ENCODE peak calls at places on chromosome 21, in ten cellular contexts. One of them, this sample, is unnamed.

GRCh38 chr21:29084372-29084771 is 10.9 kb upstream of the CCT8 start:
- DNase-seq in RPMI8226: no peak
- DNase-seq in HFFc6: peak; percentile 31
- DNase-seq in MM.1S: no peak
- DNase-seq in D341Med: no peak
- DNase-seq in activated naive CD4-positive, alpha-beta T cell: no peak
- DNase-seq in activated T-helper 1 cell treated with anti-CD3 and anti-CD28 coated beads, Interleukin-2, amount 50 U/mL, for 16 hours: no peak
- DNase-seq in pancreas: no peak
- DNase-seq in esophagus squamous epithelium: no peak
- DNase-seq in EL: peak; percentile 64
- DNase-seq in this sample: no peak

GRCh38 chr21:39885119-39885848 is 18.0 kb downstream of the PCP4 start:
- DNase-seq in HFFc6: no peak
- DNase-seq in pancreas: no peak
- DNase-seq in D341Med: no peak
- DNase-seq in activated naive CD4-positive, alpha-beta T cell: no peak
- DNase-seq in activated T-helper 1 cell treated with anti-CD3 and anti-CD28 coated beads, Interleukin-2, amount 50 U/mL, for 16 hours: no peak
- DNase-seq in EL: no peak
- DNase-seq in esophagus squamous epithelium: no peak
- DNase-seq in MM.1S: no peak
- DNase-seq in RPMI8226: no peak
- DNase-seq in this sample: no peak

GRCh38 chr21:31273278-31273677 is 70.8 kb downstream of the TIAM1 start:
- DNase-seq in activated T-helper 1 cell treated with anti-CD3 and anti-CD28 coated beads, Interleukin-2, amount 50 U/mL, for 16 hours: no peak
- DNase-seq in EL: no peak
- DNase-seq in MM.1S: no peak
- DNase-seq in esophagus squamous epithelium: no peak
- DNase-seq in activated naive CD4-positive, alpha-beta T cell: no peak
- DNase-seq in HFFc6: no peak
- DNase-seq in pancreas: no peak
- DNase-seq in RPMI8226: no peak
- DNase-seq in D341Med: no peak
- DNase-seq in this sample: no peak

GRCh38 chr21:19029816-19030215 is 626.2 kb upstream of the TMPRSS15 start:
- DNase-seq in RPMI8226: no peak
- DNase-seq in esophagus squamous epithelium: no peak
- DNase-seq in activated naive CD4-positive, alpha-beta T cell: no peak
- DNase-seq in D341Med: no peak
- DNase-seq in HFFc6: no peak
- DNase-seq in pancreas: no peak
- DNase-seq in EL: no peak
- DNase-seq in MM.1S: no peak
- DNase-seq in activated T-helper 1 cell treated with anti-CD3 and anti-CD28 coated beads, Interleukin-2, amount 50 U/mL, for 16 hours: no peak
- DNase-seq in this sample: peak; percentile 2

GRCh38 chr21:41928621-41929220 is 25.1 kb downstream of the C2CD2 start:
- DNase-seq in D341Med: no peak
- DNase-seq in activated T-helper 1 cell treated with anti-CD3 and anti-CD28 coated beads, Interleukin-2, amount 50 U/mL, for 16 hours: no peak
- DNase-seq in activated naive CD4-positive, alpha-beta T cell: no peak
- DNase-seq in pancreas: no peak
- DNase-seq in HFFc6: no peak
- DNase-seq in esophagus squamous epithelium: no peak
- DNase-seq in EL: no peak
- DNase-seq in MM.1S: peak; percentile 66
- DNase-seq in RPMI8226: peak; percentile 47
- DNase-seq in this sample: no peak

GRCh38 chr21:45108808-45109800 is 34.7 kb downstream of the ADARB1 start:
- DNase-seq in EL: no peak
- DNase-seq in RPMI8226: peak; percentile 50
- DNase-seq in activated T-helper 1 cell treated with anti-CD3 and anti-CD28 coated beads, Interleukin-2, amount 50 U/mL, for 16 hours: no peak
- DNase-seq in D341Med: no peak
- DNase-seq in MM.1S: peak; percentile 16
- DNase-seq in pancreas: no peak
- DNase-seq in activated naive CD4-positive, alpha-beta T cell: no peak
- DNase-seq in esophagus squamous epithelium: no peak
- DNase-seq in HFFc6: no peak
- DNase-seq in this sample: no peak

GRCh38 chr21:45276620-45277019 is 11.1 kb downstream of the POFUT2 start:
- DNase-seq in MM.1S: no peak
- DNase-seq in activated T-helper 1 cell treated with anti-CD3 and anti-CD28 coated beads, Interleukin-2, amount 50 U/mL, for 16 hours: no peak
- DNase-seq in activated naive CD4-positive, alpha-beta T cell: no peak
- DNase-seq in pancreas: no peak
- DNase-seq in EL: no peak
- DNase-seq in esophagus squamous epithelium: no peak
- DNase-seq in HFFc6: no peak
- DNase-seq in RPMI8226: no peak
- DNase-seq in D341Med: no peak
- DNase-seq in this sample: no peak

GRCh38 chr21:45894107-45894810 is 87.3 kb upstream of the COL6A1 start:
- DNase-seq in MM.1S: no peak
- DNase-seq in EL: peak; percentile 60
- DNase-seq in pancreas: no peak
- DNase-seq in esophagus squamous epithelium: no peak
- DNase-seq in D341Med: no peak
- DNase-seq in HFFc6: peak; percentile 51
- DNase-seq in activated T-helper 1 cell treated with anti-CD3 and anti-CD28 coated beads, Interleukin-2, amount 50 U/mL, for 16 hours: no peak
- DNase-seq in activated naive CD4-positive, alpha-beta T cell: no peak
- DNase-seq in RPMI8226: no peak
- DNase-seq in this sample: peak; percentile 40

GRCh38 chr21:31358148-31358547 is 14.1 kb upstream of the TIAM1 start:
- DNase-seq in EL: no peak
- DNase-seq in pancreas: no peak
- DNase-seq in esophagus squamous epithelium: no peak
- DNase-seq in D341Med: no peak
- DNase-seq in HFFc6: no peak
- DNase-seq in RPMI8226: no peak
- DNase-seq in activated T-helper 1 cell treated with anti-CD3 and anti-CD28 coated beads, Interleukin-2, amount 50 U/mL, for 16 hours: no peak
- DNase-seq in MM.1S: no peak
- DNase-seq in activated naive CD4-positive, alpha-beta T cell: no peak
- DNase-seq in this sample: no peak

GRCh38 chr21:36282568-36283230 is 37.3 kb upstream of the MORC3 start:
- DNase-seq in esophagus squamous epithelium: no peak
- DNase-seq in RPMI8226: no peak
- DNase-seq in D341Med: no peak
- DNase-seq in HFFc6: peak; percentile 18
- DNase-seq in activated T-helper 1 cell treated with anti-CD3 and anti-CD28 coated beads, Interleukin-2, amount 50 U/mL, for 16 hours: no peak
- DNase-seq in activated naive CD4-positive, alpha-beta T cell: no peak
- DNase-seq in MM.1S: no peak
- DNase-seq in EL: peak; percentile 42
- DNase-seq in pancreas: no peak
- DNase-seq in this sample: no peak

GRCh38 chr21:38756746-38757145 is 49.0 kb upstream of the ETS2 start:
- DNase-seq in MM.1S: no peak
- DNase-seq in activated naive CD4-positive, alpha-beta T cell: no peak
- DNase-seq in esophagus squamous epithelium: no peak
- DNase-seq in D341Med: no peak
- DNase-seq in EL: peak; percentile 91
- DNase-seq in HFFc6: peak; percentile 94
- DNase-seq in RPMI8226: no peak
- DNase-seq in activated T-helper 1 cell treated with anti-CD3 and anti-CD28 coated beads, Interleukin-2, amount 50 U/mL, for 16 hours: no peak
- DNase-seq in pancreas: no peak
- DNase-seq in this sample: no peak

GRCh38 chr21:38660333-38661295 is 145.1 kb upstream of the ETS2 start:
- DNase-seq in pancreas: no peak
- DNase-seq in MM.1S: no peak
- DNase-seq in HFFc6: no peak
- DNase-seq in activated T-helper 1 cell treated with anti-CD3 and anti-CD28 coated beads, Interleukin-2, amount 50 U/mL, for 16 hours: no peak
- DNase-seq in EL: no peak
- DNase-seq in RPMI8226: no peak
- DNase-seq in esophagus squamous epithelium: no peak
- DNase-seq in activated naive CD4-positive, alpha-beta T cell: no peak
- DNase-seq in D341Med: peak; percentile 65
- DNase-seq in this sample: no peak

GRCh38 chr21:36125513-36126121 is 9.3 kb upstream of the CBR3 start:
- DNase-seq in RPMI8226: peak; percentile 78
- DNase-seq in MM.1S: peak; percentile 83
- DNase-seq in esophagus squamous epithelium: no peak
- DNase-seq in activated T-helper 1 cell treated with anti-CD3 and anti-CD28 coated beads, Interleukin-2, amount 50 U/mL, for 16 hours: no peak
- DNase-seq in HFFc6: peak; percentile 35
- DNase-seq in activated naive CD4-positive, alpha-beta T cell: no peak
- DNase-seq in EL: peak; percentile 49
- DNase-seq in D341Med: peak; percentile 60
- DNase-seq in pancreas: no peak
- DNase-seq in this sample: no peak

GRCh38 chr21:38489283-38489677 is 9.0 kb downstream of the ERG start:
- DNase-seq in D341Med: no peak
- DNase-seq in pancreas: no peak
- DNase-seq in activated naive CD4-positive, alpha-beta T cell: no peak
- DNase-seq in MM.1S: no peak
- DNase-seq in EL: no peak
- DNase-seq in activated T-helper 1 cell treated with anti-CD3 and anti-CD28 coated beads, Interleukin-2, amount 50 U/mL, for 16 hours: no peak
- DNase-seq in RPMI8226: no peak
- DNase-seq in esophagus squamous epithelium: no peak
- DNase-seq in HFFc6: no peak
- DNase-seq in this sample: no peak

GRCh38 chr21:41940431-41940830 is 13.4 kb downstream of the C2CD2 start:
- DNase-seq in HFFc6: no peak
- DNase-seq in esophagus squamous epithelium: no peak
- DNase-seq in RPMI8226: no peak
- DNase-seq in D341Med: no peak
- DNase-seq in activated naive CD4-positive, alpha-beta T cell: no peak
- DNase-seq in MM.1S: no peak
- DNase-seq in EL: no peak
- DNase-seq in activated T-helper 1 cell treated with anti-CD3 and anti-CD28 coated beads, Interleukin-2, amount 50 U/mL, for 16 hours: no peak
- DNase-seq in pancreas: no peak
- DNase-seq in this sample: no peak

GRCh38 chr21:40717008-40717407 is 129.9 kb downstream of the DSCAM start:
- DNase-seq in activated T-helper 1 cell treated with anti-CD3 and anti-CD28 coated beads, Interleukin-2, amount 50 U/mL, for 16 hours: no peak
- DNase-seq in RPMI8226: peak; percentile 67
- DNase-seq in activated naive CD4-positive, alpha-beta T cell: no peak
- DNase-seq in D341Med: no peak
- DNase-seq in pancreas: no peak
- DNase-seq in MM.1S: no peak
- DNase-seq in esophagus squamous epithelium: no peak
- DNase-seq in HFFc6: no peak
- DNase-seq in EL: no peak
- DNase-seq in this sample: no peak

GRCh38 chr21:36209626-36210171 is 53.1 kb downstream of the DOP1B start:
- DNase-seq in HFFc6: peak; percentile 68
- DNase-seq in D341Med: peak; percentile 55
- DNase-seq in activated naive CD4-positive, alpha-beta T cell: no peak
- DNase-seq in activated T-helper 1 cell treated with anti-CD3 and anti-CD28 coated beads, Interleukin-2, amount 50 U/mL, for 16 hours: no peak
- DNase-seq in RPMI8226: peak; percentile 79
- DNase-seq in pancreas: peak; percentile 63
- DNase-seq in MM.1S: peak; percentile 78
- DNase-seq in EL: peak; percentile 70
- DNase-seq in esophagus squamous epithelium: no peak
- DNase-seq in this sample: peak; percentile 41

GRCh38 chr21:15001773-15002647 is 62.8 kb downstream of the NRIP1 start:
- DNase-seq in RPMI8226: no peak
- DNase-seq in MM.1S: no peak
- DNase-seq in esophagus squamous epithelium: no peak
- DNase-seq in activated T-helper 1 cell treated with anti-CD3 and anti-CD28 coated beads, Interleukin-2, amount 50 U/mL, for 16 hours: no peak
- DNase-seq in pancreas: no peak
- DNase-seq in HFFc6: no peak
- DNase-seq in D341Med: no peak
- DNase-seq in EL: no peak
- DNase-seq in activated naive CD4-positive, alpha-beta T cell: no peak
- DNase-seq in this sample: no peak

GRCh38 chr21:45698493-45698947 is 55.0 kb downstream of the PCBP3 start:
- DNase-seq in activated T-helper 1 cell treated with anti-CD3 and anti-CD28 coated beads, Interleukin-2, amount 50 U/mL, for 16 hours: no peak
- DNase-seq in pancreas: peak; percentile 25
- DNase-seq in RPMI8226: no peak
- DNase-seq in EL: peak; percentile 92
- DNase-seq in HFFc6: peak; percentile 77
- DNase-seq in esophagus squamous epithelium: no peak
- DNase-seq in MM.1S: no peak
- DNase-seq in activated naive CD4-positive, alpha-beta T cell: no peak
- DNase-seq in D341Med: no peak
- DNase-seq in this sample: peak; percentile 83

GRCh38 chr21:28253378-28253777 is 739.3 kb downstream of the LTN1 start:
- DNase-seq in activated naive CD4-positive, alpha-beta T cell: no peak
- DNase-seq in esophagus squamous epithelium: no peak
- DNase-seq in activated T-helper 1 cell treated with anti-CD3 and anti-CD28 coated beads, Interleukin-2, amount 50 U/mL, for 16 hours: no peak
- DNase-seq in RPMI8226: no peak
- DNase-seq in pancreas: no peak
- DNase-seq in HFFc6: peak; percentile 72
- DNase-seq in MM.1S: no peak
- DNase-seq in D341Med: no peak
- DNase-seq in EL: peak; percentile 83
- DNase-seq in this sample: no peak

GRCh38 chr21:37509802-37510393 is 143.3 kb downstream of the DYRK1A start:
- DNase-seq in activated naive CD4-positive, alpha-beta T cell: no peak
- DNase-seq in esophagus squamous epithelium: no peak
- DNase-seq in activated T-helper 1 cell treated with anti-CD3 and anti-CD28 coated beads, Interleukin-2, amount 50 U/mL, for 16 hours: no peak
- DNase-seq in D341Med: no peak
- DNase-seq in EL: peak; percentile 43
- DNase-seq in pancreas: no peak
- DNase-seq in RPMI8226: no peak
- DNase-seq in MM.1S: no peak
- DNase-seq in HFFc6: peak; percentile 25
- DNase-seq in this sample: peak; percentile 35

GRCh38 chr21:45876381-45877159 is 105.0 kb upstream of the COL6A1 start:
- DNase-seq in MM.1S: no peak
- DNase-seq in EL: no peak
- DNase-seq in esophagus squamous epithelium: no peak
- DNase-seq in D341Med: peak; percentile 31
- DNase-seq in HFFc6: no peak
- DNase-seq in RPMI8226: no peak
- DNase-seq in pancreas: no peak
- DNase-seq in activated naive CD4-positive, alpha-beta T cell: no peak
- DNase-seq in activated T-helper 1 cell treated with anti-CD3 and anti-CD28 coated beads, Interleukin-2, amount 50 U/mL, for 16 hours: no peak
- DNase-seq in this sample: no peak

GRCh38 chr21:39189857-39190604 is 6.8 kb upstream of the PSMG1 start:
- DNase-seq in RPMI8226: no peak
- DNase-seq in MM.1S: no peak
- DNase-seq in EL: peak; percentile 49
- DNase-seq in HFFc6: peak; percentile 63
- DNase-seq in activated T-helper 1 cell treated with anti-CD3 and anti-CD28 coated beads, Interleukin-2, amount 50 U/mL, for 16 hours: no peak
- DNase-seq in D341Med: no peak
- DNase-seq in esophagus squamous epithelium: no peak
- DNase-seq in pancreas: no peak
- DNase-seq in activated naive CD4-positive, alpha-beta T cell: no peak
- DNase-seq in this sample: no peak

GRCh38 chr21:35475006-35475405 is 425.9 kb upstream of the RUNX1 start:
- DNase-seq in EL: peak; percentile 49
- DNase-seq in HFFc6: peak; percentile 12
- DNase-seq in pancreas: no peak
- DNase-seq in activated T-helper 1 cell treated with anti-CD3 and anti-CD28 coated beads, Interleukin-2, amount 50 U/mL, for 16 hours: no peak
- DNase-seq in esophagus squamous epithelium: no peak
- DNase-seq in D341Med: no peak
- DNase-seq in activated naive CD4-positive, alpha-beta T cell: no peak
- DNase-seq in RPMI8226: no peak
- DNase-seq in MM.1S: no peak
- DNase-seq in this sample: peak; percentile 23

GRCh38 chr21:43361127-43361492 is 65.8 kb downstream of the SIK1 start:
- DNase-seq in activated naive CD4-positive, alpha-beta T cell: no peak
- DNase-seq in HFFc6: peak; percentile 38
- DNase-seq in activated T-helper 1 cell treated with anti-CD3 and anti-CD28 coated beads, Interleukin-2, amount 50 U/mL, for 16 hours: no peak
- DNase-seq in esophagus squamous epithelium: no peak
- DNase-seq in pancreas: no peak
- DNase-seq in D341Med: no peak
- DNase-seq in EL: peak; percentile 55
- DNase-seq in MM.1S: peak; percentile 95
- DNase-seq in RPMI8226: peak; percentile 88
- DNase-seq in this sample: no peak

GRCh38 chr21:46125846-46126301 is 28.0 kb downstream of the COL6A2 start:
- DNase-seq in activated naive CD4-positive, alpha-beta T cell: no peak
- DNase-seq in pancreas: peak; percentile 9
- DNase-seq in RPMI8226: no peak
- DNase-seq in activated T-helper 1 cell treated with anti-CD3 and anti-CD28 coated beads, Interleukin-2, amount 50 U/mL, for 16 hours: no peak
- DNase-seq in MM.1S: no peak
- DNase-seq in EL: no peak
- DNase-seq in D341Med: peak; percentile 30
- DNase-seq in HFFc6: no peak
- DNase-seq in esophagus squamous epithelium: no peak
- DNase-seq in this sample: no peak

GRCh38 chr21:42315296-42315891 is at the start of gene TFF3:
- DNase-seq in RPMI8226: no peak
- DNase-seq in MM.1S: no peak
- DNase-seq in D341Med: no peak
- DNase-seq in esophagus squamous epithelium: no peak
- DNase-seq in pancreas: peak; percentile 58
- DNase-seq in activated naive CD4-positive, alpha-beta T cell: no peak
- DNase-seq in HFFc6: no peak
- DNase-seq in EL: no peak
- DNase-seq in activated T-helper 1 cell treated with anti-CD3 and anti-CD28 coated beads, Interleukin-2, amount 50 U/mL, for 16 hours: no peak
- DNase-seq in this sample: no peak

GRCh38 chr21:38429011-38429410 is 69.3 kb downstream of the ERG start:
- DNase-seq in activated naive CD4-positive, alpha-beta T cell: no peak
- DNase-seq in D341Med: no peak
- DNase-seq in EL: no peak
- DNase-seq in esophagus squamous epithelium: no peak
- DNase-seq in activated T-helper 1 cell treated with anti-CD3 and anti-CD28 coated beads, Interleukin-2, amount 50 U/mL, for 16 hours: no peak
- DNase-seq in HFFc6: no peak
- DNase-seq in MM.1S: no peak
- DNase-seq in pancreas: no peak
- DNase-seq in RPMI8226: no peak
- DNase-seq in this sample: no peak